ENCODE peak calls at places on chromosomes 6 and 20, in five cellular contexts. H is activated CD4-positive, alpha-beta T cell treated with anti-CD3 and anti-CD28 coated beads for 36 hours; D is activated T-cell treated with anti-CD3 and anti-CD28 coated beads for 1 hour; O is stimulated activated naive CD4-positive, alpha-beta T cell; A is Jurkat, Clone E6-1. C is an unnamed sample.

GRCh38 chr6:109034439-109035041 is 60.1 kb downstream of the SESN1 start:
- DNase-seq in O (no peak), A (no peak), D (no peak), H (no peak), C (no peak)

GRCh38 chr6:127069659-127070279 is 48.7 kb upstream of the RSPO3 start:
- DNase-seq in D (no peak), O (no peak), A (peak; percentile 24), H (no peak), C (no peak)

GRCh38 chr6:157561037-157561790 is 180.2 kb downstream of the ZDHHC14 start:
- DNase-seq in O (no peak), D (no peak), A (no peak), H (no peak), C (no peak)

GRCh38 chr6:105592329-105592728 is 189.4 kb upstream of the PREP start:
- DNase-seq in A (no peak), H (no peak), O (no peak), D (no peak), C (no peak)

GRCh38 chr20:45104786-45105185 is 3.9 kb upstream of the KCNS1 start:
- DNase-seq in A (no peak), D (no peak), O (no peak), H (no peak), C (no peak)

GRCh38 chr6:28807682-28808280 is 116.0 kb downstream of the TRIM27 start:
- DNase-seq in D (no peak), A (peak; percentile 79), O (no peak), H (peak; percentile 60), C (no peak)

GRCh38 chr6:127608554-127609270 is 31.7 kb downstream of the C6orf58 start:
- DNase-seq in O (no peak), H (no peak), A (no peak), D (no peak), C (no peak)

GRCh38 chr6:14265049-14266021 is 147.8 kb downstream of the CD83 start:
- DNase-seq in A (no peak), H (no peak), O (no peak), D (no peak), C (no peak)

GRCh38 chr20:58598271-58599015 is 52.6 kb upstream of the STX16 start:
- DNase-seq in H (peak; percentile 9), A (no peak), O (no peak), D (no peak), C (no peak)

GRCh38 chr20:13265941-13266340 is 44.9 kb downstream of the ISM1 start:
- DNase-seq in O (no peak), A (no peak), H (no peak), D (no peak), C (no peak)

GRCh38 chr6:139754898-139755754 is 380.7 kb upstream of the CITED2 start:
- DNase-seq in O (no peak), D (no peak), A (no peak), H (no peak), C (no peak)

GRCh38 chr6:100622907-100623692 is 158.4 kb upstream of the SIM1 start:
- DNase-seq in A (no peak), H (no peak), D (no peak), O (no peak), C (no peak)

GRCh38 chr6:107330190-107330589 is 129.2 kb downstream of the PDSS2 start:
- DNase-seq in O (no peak), D (no peak), H (peak; percentile 54), A (peak; percentile 44), C (no peak)

GRCh38 chr6:130526466-130526865 is 160.6 kb downstream of the TMEM200A start:
- DNase-seq in O (no peak), A (no peak), D (no peak), H (no peak), C (no peak)

GRCh38 chr20:4181956-4182945 is 166.9 kb upstream of the RNF24 start:
- DNase-seq in H (no peak), D (no peak), A (no peak), O (no peak), C (no peak)

GRCh38 chr20:46207783-46208182 is 89.7 kb downstream of the CD40 start:
- DNase-seq in O (no peak), D (no peak), H (no peak), A (no peak), C (no peak)

GRCh38 chr6:117601811-117602150 is 530 bp downstream of the GOPC start:
- DNase-seq in A (no peak), H (peak; percentile 35), O (no peak), D (no peak), C (no peak)

GRCh38 chr6:42453649-42454427 is 2.1 kb upstream of the TRERF1 start:
- DNase-seq in D (no peak), O (peak; percentile 17), H (peak; percentile 23), A (no peak), C (no peak)

GRCh38 chr6:45387236-45387635 is 9.5 kb upstream of the SUPT3H start:
- DNase-seq in A (no peak), H (no peak), O (no peak), D (no peak), C (no peak)

GRCh38 chr20:39789411-39789810 is 827.3 kb downstream of the DHX35 start:
- DNase-seq in O (no peak), A (no peak), H (no peak), D (no peak), C (no peak)

GRCh38 chr6:44701038-44701636 is 313.6 kb downstream of the CDC5L start:
- DNase-seq in H (peak; percentile 24), O (no peak), D (no peak), A (peak; percentile 70), C (no peak)

GRCh38 chr6:93678841-93679454 is 259.6 kb upstream of the EPHA7 start:
- DNase-seq in H (no peak), O (no peak), D (no peak), A (no peak), C (no peak)

GRCh38 chr6:151916680-151917164 is 109.2 kb downstream of the ESR1 start:
- DNase-seq in D (no peak), H (no peak), A (no peak), O (no peak), C (no peak)

GRCh38 chr6:72974276-72974675 is 251.0 kb downstream of the KHDC1L start:
- DNase-seq in A (no peak), O (no peak), D (no peak), H (no peak), C (no peak)

GRCh38 chr6:32785781-32786533 is 22.6 kb upstream of the HLA-DQB2 start:
- DNase-seq in A (peak; percentile 40), D (no peak), O (no peak), H (peak; percentile 45), C (no peak)

GRCh38 chr6:139547082-139547776 is 172.8 kb upstream of the CITED2 start:
- DNase-seq in A (no peak), H (no peak), O (no peak), D (no peak), C (no peak)